ENCODE peak calls at places on chromosomes 12 and 14, in four cellular contexts. K, F, V and T are unnamed samples.

GRCh38 chr14:91509083-91509877 is 830 bp downstream of the PPP4R3A start:
- DNase-seq in F (no peak), V (peak), K (no peak), T (peak)

GRCh38 chr14:59188461-59189280 is at the start of gene DAAM1:
- DNase-seq in K (peak), F (peak), V (peak), T (peak)

GRCh38 chr12:83823386-83824045 is 1089.1 kb downstream of the SLC6A15 start:
- DNase-seq in V (no peak), K (no peak), F (no peak), T (no peak)

GRCh38 chr12:109858764-109859163 is 21.6 kb downstream of the GLTP start:
- DNase-seq in V (no peak), F (no peak), K (no peak), T (no peak)

GRCh38 chr14:38481939-38482678 is 226.2 kb upstream of the CLEC14A start:
- DNase-seq in K (no peak), F (no peak), V (no peak), T (no peak)

GRCh38 chr14:104175811-104176210 is 37.4 kb downstream of the KIF26A start:
- DNase-seq in F (no peak), K (no peak), V (no peak), T (no peak)

GRCh38 chr12:12194206-12194605 is 72.6 kb downstream of the LRP6 start:
- DNase-seq in F (no peak), K (no peak), V (no peak), T (no peak)

GRCh38 chr14:95204705-95205104 is 47.4 kb upstream of the DICER1 start:
- DNase-seq in F (no peak), V (no peak), K (no peak), T (no peak)

GRCh38 chr12:55899035-55899434 is 28.7 kb downstream of the PYM1 start:
- DNase-seq in V (no peak), F (no peak), K (no peak), T (no peak)

GRCh38 chr14:31268216-31268615 is 60.6 kb upstream of the HECTD1 start:
- DNase-seq in V (no peak), F (no peak), K (no peak), T (no peak)

GRCh38 chr12:53048033-53048779 is 1.7 kb upstream of the TNS2 start:
- DNase-seq in V (no peak), K (no peak), F (no peak), T (no peak)

GRCh38 chr14:89750206-89750867 is 204.2 kb downstream of the EFCAB11 start:
- DNase-seq in V (no peak), K (no peak), F (no peak), T (no peak)

GRCh38 chr12:47652491-47653234 is 53.2 kb downstream of the RPAP3 start:
- DNase-seq in F (no peak), K (no peak), V (no peak), T (no peak)

GRCh38 chr14:103688906-103689902 is 26.0 kb downstream of the XRCC3 start:
- DNase-seq in V (no peak), F (no peak), K (no peak), T (no peak)

GRCh38 chr12:11923067-11923466 is 147.7 kb upstream of the BCL2L14 start:
- DNase-seq in V (no peak), F (no peak), K (no peak), T (no peak)

GRCh38 chr12:20549115-20549719 is 145.9 kb upstream of the SLCO1C1 start:
- DNase-seq in F (no peak), K (no peak), V (no peak), T (no peak)

GRCh38 chr12:107760207-107760816 is 625 bp downstream of the PRDM4 start:
- DNase-seq in F (no peak), K (no peak), V (no peak), T (no peak)

GRCh38 chr12:26239508-26240328 is 44.3 kb downstream of the SSPN start:
- DNase-seq in F (peak), K (peak), V (no peak), T (peak)

GRCh38 chr12:132130690-132131089 is 13.4 kb downstream of the DDX51 start:
- DNase-seq in K (no peak), F (no peak), V (no peak), T (no peak)

GRCh38 chr12:131056626-131057025 is 102.9 kb downstream of the ADGRD1 start:
- DNase-seq in F (no peak), V (no peak), K (no peak), T (peak)

GRCh38 chr14:98984719-98985041 is 287.3 kb downstream of the BCL11B start:
- DNase-seq in K (no peak), F (no peak), V (peak), T (no peak)

GRCh38 chr12:25518512-25518911 is 34.6 kb downstream of the LMNTD1 start:
- DNase-seq in V (no peak), K (no peak), F (no peak), T (no peak)

GRCh38 chr12:82912406-82912805 is 225.7 kb downstream of the TMTC2 start:
- DNase-seq in V (no peak), K (no peak), F (no peak), T (no peak)

GRCh38 chr12:97573901-97574300 is 111.3 kb downstream of the RMST start:
- DNase-seq in V (no peak), F (no peak), K (no peak), T (no peak)